ENCODE peak calls at places on chromosomes 13 and 19, in five cellular contexts. Y is hypothalamus, N is BE2C, D is mesenchymal stem cell, G is ELR. B is an unnamed sample.

GRCh38 chr13:71169125-71169524 is 697.9 kb downstream of the DACH1 start:
- DNase-seq in N (no peak), D (no peak), G (no peak), Y (no peak), B (no peak)

GRCh38 chr13:35881360-35881759 is 249.8 kb downstream of the DCLK1 start:
- DNase-seq in Y (no peak), G (no peak), N (no peak), D (no peak), B (no peak)

GRCh38 chr13:106700007-106700950 is 132.3 kb upstream of the ARGLU1 start:
- DNase-seq in D (no peak), G (no peak), N (no peak), Y (no peak), B (no peak)

GRCh38 chr19:5339470-5339949 is 1.1 kb downstream of the PTPRS start:
- DNase-seq in Y (no peak), N (peak; percentile 32), G (no peak), D (no peak), B (no peak)

GRCh38 chr13:71249031-71249430 is 618.0 kb downstream of the DACH1 start:
- DNase-seq in N (no peak), G (no peak), Y (no peak), D (no peak), B (no peak)

GRCh38 chr19:56837492-56837891 is 3.0 kb downstream of the PEG3 start:
- DNase-seq in G (no peak), D (no peak), Y (peak; percentile 77), N (peak; percentile 34), B (peak; percentile 89)

GRCh38 chr19:57103573-57104277 is 16.1 kb upstream of the USP29 start:
- DNase-seq in Y (no peak), D (peak; percentile 22), N (peak; percentile 56), G (peak; percentile 71), B (peak; percentile 49)

GRCh38 chr13:111184685-111185401 is 69.7 kb downstream of the ARHGEF7 start:
- DNase-seq in D (no peak), G (no peak), N (peak; percentile 34), Y (no peak), B (no peak)

GRCh38 chr13:108933061-108933460 is 303.6 kb downstream of the MYO16 start:
- DNase-seq in N (no peak), Y (no peak), G (no peak), D (no peak), B (no peak)

GRCh38 chr19:53908933-53909415 is at the start of gene CACNG7:
- DNase-seq in G (no peak), D (no peak), Y (peak; percentile 32), N (no peak), B (no peak)

GRCh38 chr13:50969691-50970090 is 60.1 kb downstream of the RNASEH2B start:
- DNase-seq in D (no peak), Y (no peak), G (no peak), N (peak; percentile 26), B (no peak)

GRCh38 chr13:101875091-101875490 is 422.6 kb downstream of the ITGBL1 start:
- DNase-seq in N (no peak), G (no peak), D (no peak), Y (no peak), B (no peak)

GRCh38 chr13:114282143-114282685 is 813 bp downstream of the UPF3A start:
- DNase-seq in G (peak; percentile 80), Y (no peak), N (peak; percentile 40), D (peak; percentile 87), B (peak; percentile 24)

GRCh38 chr19:18422530-18423191 is 3.5 kb downstream of the SSBP4 start:
- DNase-seq in D (no peak), Y (no peak), G (no peak), N (no peak), B (no peak)

GRCh38 chr19:28905996-28906395 is 307.0 kb downstream of the UQCRFS1 start:
- DNase-seq in N (no peak), G (peak; percentile 81), D (no peak), Y (no peak), B (no peak)

GRCh38 chr19:31274964-31275319 is 74.3 kb downstream of the TSHZ3 start:
- DNase-seq in G (no peak), D (no peak), N (no peak), Y (no peak), B (no peak)

GRCh38 chr13:30845297-30846214 is 60.5 kb upstream of the MEDAG start:
- DNase-seq in N (no peak), G (peak; percentile 73), D (peak; percentile 97), Y (no peak), B (no peak)

GRCh38 chr13:106468207-106468606 is 67.3 kb downstream of the EFNB2 start:
- DNase-seq in Y (peak; percentile 37), N (no peak), G (no peak), D (no peak), B (no peak)

GRCh38 chr19:28289294-28290063 is 923.5 kb downstream of the UQCRFS1 start:
- DNase-seq in D (no peak), G (no peak), Y (no peak), N (no peak), B (no peak)

GRCh38 chr19:34712606-34713261 is 21.3 kb upstream of the ZNF181 start:
- DNase-seq in D (peak; percentile 77), G (peak; percentile 76), Y (no peak), N (peak; percentile 58), B (peak; percentile 71)

GRCh38 chr19:57016491-57016890 is 103.3 kb upstream of the USP29 start:
- DNase-seq in G (no peak), N (no peak), D (no peak), Y (no peak), B (no peak)

GRCh38 chr13:109998808-109999528 is 212.6 kb upstream of the IRS2 start:
- DNase-seq in D (peak; percentile 92), Y (no peak), N (no peak), G (peak; percentile 99), B (no peak)

GRCh38 chr13:76014618-76015315 is 378.6 kb downstream of the LMO7 start:
- DNase-seq in D (peak; percentile 60), N (no peak), Y (no peak), G (peak; percentile 18), B (no peak)

GRCh38 chr19:28242317-28242927 is 970.5 kb downstream of the UQCRFS1 start:
- DNase-seq in G (peak; percentile 2), D (no peak), Y (no peak), N (no peak), B (no peak)

GRCh38 chr13:104011505-104012270 is 945.5 kb upstream of the SLC10A2 start:
- DNase-seq in N (peak; percentile 16), D (peak; percentile 22), Y (no peak), G (peak; percentile 9), B (no peak)

GRCh38 chr19:16869331-16869972 is 19.3 kb upstream of the F2RL3 start:
- DNase-seq in Y (no peak), G (no peak), N (no peak), D (no peak), B (no peak)

GRCh38 chr19:35846038-35846668 is 6.2 kb downstream of the NPHS1 start:
- DNase-seq in D (peak; percentile 8), Y (no peak), G (no peak), N (no peak), B (no peak)

GRCh38 chr13:28820099-28821051 is at the start of gene MTUS2:
- DNase-seq in G (no peak), Y (no peak), N (no peak), D (peak; percentile 2), B (no peak)

GRCh38 chr13:52737451-52737850 is 2.2 kb downstream of the CNMD start:
- DNase-seq in Y (no peak), G (no peak), D (no peak), N (no peak), B (no peak)

GRCh38 chr13:74867460-74867859 is 614.5 kb downstream of the TBC1D4 start:
- DNase-seq in Y (no peak), G (peak; percentile 72), D (no peak), N (no peak), B (no peak)